ENCODE peak calls at places on chromosomes 7 and 10, in six cellular contexts. One of them, this sample, is unnamed.

GRCh38 chr10:70334526-70335245 is 47.7 kb downstream of the LRRC20 start:
- DNase-seq in retinal pigment epithelial cell: no peak
- DNase-seq in fibroblast of pulmonary artery: no peak
- DNase-seq in AG04450: no peak
- DNase-seq in neural crest cell: no peak
- DNase-seq in PC-9: no peak
- DNase-seq in this sample: no peak

GRCh38 chr10:3472705-3473078 is 300.1 kb upstream of the PITRM1 start:
- DNase-seq in neural crest cell: no peak
- DNase-seq in PC-9: no peak
- DNase-seq in AG04450: no peak
- DNase-seq in fibroblast of pulmonary artery: peak
- DNase-seq in retinal pigment epithelial cell: peak
- DNase-seq in this sample: peak

GRCh38 chr7:55508301-55509011 is 63.8 kb downstream of the VOPP1 start:
- DNase-seq in retinal pigment epithelial cell: no peak
- DNase-seq in neural crest cell: no peak
- DNase-seq in fibroblast of pulmonary artery: no peak
- DNase-seq in PC-9: no peak
- DNase-seq in AG04450: no peak
- DNase-seq in this sample: no peak

GRCh38 chr10:75935650-75936400 is 504.4 kb downstream of the LRMDA start:
- DNase-seq in PC-9: no peak
- DNase-seq in AG04450: no peak
- DNase-seq in fibroblast of pulmonary artery: no peak
- DNase-seq in retinal pigment epithelial cell: no peak
- DNase-seq in neural crest cell: no peak
- DNase-seq in this sample: no peak

GRCh38 chr10:121976607-121977006 is 1.6 kb upstream of the NSMCE4A start:
- DNase-seq in neural crest cell: no peak
- DNase-seq in AG04450: no peak
- DNase-seq in fibroblast of pulmonary artery: no peak
- DNase-seq in PC-9: no peak
- DNase-seq in retinal pigment epithelial cell: no peak
- DNase-seq in this sample: no peak

GRCh38 chr10:71426058-71426605 is 29.4 kb downstream of the CDH23 start:
- DNase-seq in PC-9: no peak
- DNase-seq in retinal pigment epithelial cell: no peak
- DNase-seq in neural crest cell: no peak
- DNase-seq in fibroblast of pulmonary artery: no peak
- DNase-seq in AG04450: no peak
- DNase-seq in this sample: no peak

GRCh38 chr10:125407000-125407502 is 246.7 kb upstream of the CTBP2 start:
- DNase-seq in PC-9: peak
- DNase-seq in AG04450: no peak
- DNase-seq in neural crest cell: no peak
- DNase-seq in retinal pigment epithelial cell: no peak
- DNase-seq in fibroblast of pulmonary artery: no peak
- DNase-seq in this sample: no peak

GRCh38 chr10:71367279-71367678 is 29.4 kb upstream of the CDH23 start:
- DNase-seq in fibroblast of pulmonary artery: no peak
- DNase-seq in PC-9: no peak
- DNase-seq in retinal pigment epithelial cell: no peak
- DNase-seq in AG04450: no peak
- DNase-seq in neural crest cell: no peak
- DNase-seq in this sample: no peak

GRCh38 chr10:63664341-63664885 is 143.2 kb downstream of the REEP3 start:
- DNase-seq in PC-9: no peak
- DNase-seq in retinal pigment epithelial cell: no peak
- DNase-seq in fibroblast of pulmonary artery: no peak
- DNase-seq in AG04450: no peak
- DNase-seq in neural crest cell: no peak
- DNase-seq in this sample: no peak

GRCh38 chr7:44375236-44375699 is 49.9 kb upstream of the CAMK2B start:
- DNase-seq in fibroblast of pulmonary artery: no peak
- DNase-seq in retinal pigment epithelial cell: no peak
- DNase-seq in AG04450: no peak
- DNase-seq in PC-9: no peak
- DNase-seq in neural crest cell: no peak
- DNase-seq in this sample: no peak

GRCh38 chr7:20601121-20601520 is 14.3 kb upstream of the ABCB5 start:
- DNase-seq in neural crest cell: no peak
- DNase-seq in retinal pigment epithelial cell: no peak
- DNase-seq in PC-9: no peak
- DNase-seq in fibroblast of pulmonary artery: no peak
- DNase-seq in AG04450: no peak
- DNase-seq in this sample: no peak

GRCh38 chr10:46556515-46557318 is at the start of gene GPRIN2:
- DNase-seq in neural crest cell: peak
- DNase-seq in fibroblast of pulmonary artery: no peak
- DNase-seq in PC-9: peak
- DNase-seq in AG04450: no peak
- DNase-seq in retinal pigment epithelial cell: no peak
- DNase-seq in this sample: no peak

GRCh38 chr10:83585686-83586085 is 553.6 kb upstream of the GHITM start:
- DNase-seq in AG04450: no peak
- DNase-seq in fibroblast of pulmonary artery: no peak
- DNase-seq in neural crest cell: no peak
- DNase-seq in retinal pigment epithelial cell: peak
- DNase-seq in PC-9: no peak
- DNase-seq in this sample: no peak

GRCh38 chr10:9140373-9140772 is 1085.9 kb downstream of the GATA3 start:
- DNase-seq in fibroblast of pulmonary artery: no peak
- DNase-seq in retinal pigment epithelial cell: peak
- DNase-seq in AG04450: no peak
- DNase-seq in neural crest cell: no peak
- DNase-seq in PC-9: no peak
- DNase-seq in this sample: no peak

GRCh38 chr10:92592761-92593552 is at the start of gene KIF11:
- DNase-seq in AG04450: peak
- DNase-seq in PC-9: peak
- DNase-seq in fibroblast of pulmonary artery: peak
- DNase-seq in retinal pigment epithelial cell: peak
- DNase-seq in neural crest cell: peak
- DNase-seq in this sample: no peak

GRCh38 chr10:92591550-92592140 is 1.3 kb upstream of the KIF11 start:
- DNase-seq in neural crest cell: peak
- DNase-seq in AG04450: peak
- DNase-seq in PC-9: peak
- DNase-seq in retinal pigment epithelial cell: peak
- DNase-seq in fibroblast of pulmonary artery: peak
- DNase-seq in this sample: no peak

GRCh38 chr10:92594194-92594593 is 1.3 kb downstream of the KIF11 start:
- DNase-seq in fibroblast of pulmonary artery: no peak
- DNase-seq in neural crest cell: no peak
- DNase-seq in PC-9: no peak
- DNase-seq in AG04450: no peak
- DNase-seq in retinal pigment epithelial cell: no peak
- DNase-seq in this sample: no peak

GRCh38 chr10:92593553-92594046 is 670 bp downstream of the KIF11 start:
- DNase-seq in fibroblast of pulmonary artery: no peak
- DNase-seq in retinal pigment epithelial cell: no peak
- DNase-seq in neural crest cell: no peak
- DNase-seq in AG04450: no peak
- DNase-seq in PC-9: no peak
- DNase-seq in this sample: no peak

DNA sequence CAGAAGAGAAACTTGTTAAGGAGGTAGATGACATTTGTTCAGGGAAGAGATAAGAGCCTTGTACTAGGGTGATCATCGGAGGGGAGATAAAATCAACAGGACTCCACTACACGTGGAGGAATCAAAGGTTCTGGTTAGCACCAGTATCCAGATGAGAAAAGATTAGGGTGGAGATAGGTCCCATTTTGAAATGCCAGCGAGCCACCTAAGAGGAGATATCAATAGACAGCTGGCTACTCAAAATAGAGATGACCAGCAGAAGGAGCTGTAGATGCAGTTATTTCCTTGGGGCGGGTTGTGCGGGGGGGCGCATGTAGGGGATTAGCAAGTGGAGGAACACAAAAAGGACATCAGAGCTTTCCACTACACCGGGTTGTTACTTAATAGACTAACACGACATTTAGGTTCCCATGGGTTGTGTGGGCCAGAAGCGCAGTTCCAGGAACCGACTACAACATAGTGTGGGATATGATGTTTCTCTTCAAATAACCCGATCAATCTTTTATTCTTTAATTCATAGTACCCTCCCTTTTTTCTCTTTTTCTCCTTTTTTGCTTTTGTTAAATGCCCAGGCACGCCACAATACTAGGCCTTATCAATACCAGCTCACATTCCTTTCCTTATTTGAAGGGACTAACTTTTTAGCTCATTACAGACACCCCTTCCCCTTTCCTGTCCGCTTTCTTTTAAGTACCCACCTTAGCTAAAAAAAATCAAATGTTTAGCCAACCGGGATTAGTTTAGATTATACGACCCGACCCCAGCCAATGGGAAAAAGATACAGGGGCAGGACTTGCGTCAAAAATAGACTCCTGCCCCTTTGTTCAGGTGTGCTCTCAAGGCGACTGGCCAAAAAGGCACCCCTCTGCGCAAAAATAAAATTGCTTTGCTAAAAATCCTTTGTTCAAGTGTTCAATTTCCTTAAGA is 2.0 kb upstream of the KIF11 start:
- DNase-seq in neural crest cell: peak
- DNase-seq in retinal pigment epithelial cell: no peak
- DNase-seq in AG04450: no peak
- DNase-seq in PC-9: no peak
- DNase-seq in fibroblast of pulmonary artery: peak
- DNase-seq in this sample: no peak
- TF ChIP-seq CTCF in neural crest cell: peak
- TF ChIP-seq CTCF in retinal pigment epithelial cell: peak
- TF ChIP-seq CTCF in AG04450: peak
- TF ChIP-seq CTCF in PC-9: no peak
- TF ChIP-seq CTCF in fibroblast of pulmonary artery: peak
- TF ChIP-seq CTCF in this sample: peak

DNA sequence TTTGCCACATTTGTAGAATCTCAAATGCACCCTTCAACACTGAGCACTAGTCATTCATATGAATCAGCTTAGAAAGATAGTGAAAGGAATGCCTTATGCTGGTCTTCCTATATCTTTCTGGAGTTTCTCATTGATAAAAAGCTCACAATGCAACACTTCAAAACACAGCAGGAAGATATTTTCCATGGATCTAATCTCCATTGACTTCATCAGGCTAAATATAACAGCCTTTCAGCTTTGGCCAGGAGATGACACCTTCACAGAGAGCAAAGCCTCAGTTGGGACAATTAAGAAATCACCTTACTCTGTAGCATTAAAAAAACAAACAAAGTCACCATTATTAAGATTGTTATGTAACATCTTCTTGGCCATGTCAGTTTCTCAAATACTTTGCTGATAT is 6.7 kb downstream of the NRP1 start:
- DNase-seq in fibroblast of pulmonary artery: no peak
- DNase-seq in AG04450: no peak
- DNase-seq in PC-9: no peak
- DNase-seq in neural crest cell: no peak
- DNase-seq in retinal pigment epithelial cell: no peak
- DNase-seq in this sample: no peak
- TF ChIP-seq CTCF in fibroblast of pulmonary artery: peak
- TF ChIP-seq CTCF in AG04450: peak
- TF ChIP-seq CTCF in PC-9: peak
- TF ChIP-seq CTCF in neural crest cell: peak
- TF ChIP-seq CTCF in retinal pigment epithelial cell: peak
- TF ChIP-seq CTCF in this sample: peak

GRCh38 chr10:84820121-84820520 is 491.7 kb downstream of the CCSER2 start:
- DNase-seq in neural crest cell: no peak
- DNase-seq in retinal pigment epithelial cell: no peak
- DNase-seq in fibroblast of pulmonary artery: no peak
- DNase-seq in AG04450: no peak
- DNase-seq in PC-9: no peak
- DNase-seq in this sample: no peak
- TF ChIP-seq CTCF in neural crest cell: peak
- TF ChIP-seq CTCF in retinal pigment epithelial cell: peak
- TF ChIP-seq CTCF in fibroblast of pulmonary artery: no peak
- TF ChIP-seq CTCF in AG04450: no peak
- TF ChIP-seq CTCF in PC-9: peak
- TF ChIP-seq CTCF in this sample: peak

GRCh38 chr7:21948364-21948763 is 2.7 kb upstream of the CDCA7L start:
- DNase-seq in PC-9: no peak
- DNase-seq in fibroblast of pulmonary artery: no peak
- DNase-seq in AG04450: no peak
- DNase-seq in neural crest cell: no peak
- DNase-seq in retinal pigment epithelial cell: no peak
- DNase-seq in this sample: no peak
- TF ChIP-seq CTCF in PC-9: no peak
- TF ChIP-seq CTCF in fibroblast of pulmonary artery: no peak
- TF ChIP-seq CTCF in AG04450: no peak
- TF ChIP-seq CTCF in neural crest cell: no peak
- TF ChIP-seq CTCF in retinal pigment epithelial cell: no peak
- TF ChIP-seq CTCF in this sample: no peak

GRCh38 chr10:285216-285967 is 150.1 kb downstream of the ZMYND11 start:
- DNase-seq in fibroblast of pulmonary artery: no peak
- DNase-seq in AG04450: no peak
- DNase-seq in retinal pigment epithelial cell: no peak
- DNase-seq in neural crest cell: no peak
- DNase-seq in PC-9: no peak
- DNase-seq in this sample: no peak

GRCh38 chr10:283140-283479 is 147.9 kb downstream of the ZMYND11 start:
- DNase-seq in fibroblast of pulmonary artery: no peak
- DNase-seq in PC-9: no peak
- DNase-seq in retinal pigment epithelial cell: no peak
- DNase-seq in neural crest cell: no peak
- DNase-seq in AG04450: no peak
- DNase-seq in this sample: no peak

GRCh38 chr10:287029-287428 is 151.8 kb downstream of the ZMYND11 start:
- DNase-seq in PC-9: no peak
- DNase-seq in AG04450: peak
- DNase-seq in neural crest cell: no peak
- DNase-seq in retinal pigment epithelial cell: no peak
- DNase-seq in fibroblast of pulmonary artery: no peak
- DNase-seq in this sample: no peak

GRCh38 chr10:282294-283139 is 147.3 kb downstream of the ZMYND11 start:
- DNase-seq in neural crest cell: no peak
- DNase-seq in AG04450: peak
- DNase-seq in PC-9: no peak
- DNase-seq in fibroblast of pulmonary artery: peak
- DNase-seq in retinal pigment epithelial cell: no peak
- DNase-seq in this sample: no peak

DNA sequence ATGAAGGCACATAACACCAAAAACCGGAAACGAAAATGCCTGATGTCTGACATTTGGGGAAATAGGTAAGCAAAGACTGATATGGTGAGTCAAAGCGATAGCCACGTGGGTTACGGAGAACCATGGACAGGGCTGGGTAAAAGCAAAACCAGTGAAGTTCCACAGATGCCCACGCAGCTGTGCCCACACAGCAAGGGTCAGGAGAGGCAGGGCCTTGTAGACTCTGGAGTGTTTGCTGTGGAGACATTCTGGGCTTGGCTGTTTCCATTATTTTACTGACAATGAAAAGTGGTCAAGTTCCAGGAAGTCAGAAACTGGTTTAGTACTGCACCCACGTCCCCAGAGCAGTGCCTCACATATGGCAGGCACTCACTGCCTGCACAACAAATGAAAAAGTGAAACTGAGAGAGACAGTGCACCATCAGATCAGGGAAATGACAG is 148.7 kb downstream of the ZMYND11 start:
- DNase-seq in PC-9: no peak
- DNase-seq in fibroblast of pulmonary artery: no peak
- DNase-seq in neural crest cell: no peak
- DNase-seq in retinal pigment epithelial cell: no peak
- DNase-seq in AG04450: no peak
- DNase-seq in this sample: no peak
- TF ChIP-seq CTCF in PC-9: no peak
- TF ChIP-seq CTCF in fibroblast of pulmonary artery: no peak
- TF ChIP-seq CTCF in neural crest cell: no peak
- TF ChIP-seq CTCF in retinal pigment epithelial cell: no peak
- TF ChIP-seq CTCF in AG04450: no peak
- TF ChIP-seq CTCF in this sample: no peak